ENCODE peak calls at places on chromosomes 3 and 15, in ten cellular contexts. E, M, O, V, R, H, A, F, N and W are unnamed samples.

GRCh38 chr3:184795493-184796198 is 16.3 kb upstream of the VPS8 start:
- DNase-seq in E (no peak), M (no peak), O (no peak), V (peak), R (no peak), H (no peak), A (no peak), F (no peak), N (no peak), W (no peak)

GRCh38 chr3:179015551-179016020 is 56.0 kb downstream of the ZMAT3 start:
- DNase-seq in E (peak), M (peak), O (peak), V (peak), R (peak), H (peak), A (peak), F (peak), N (no peak), W (peak)

GRCh38 chr15:90845201-90845949 is 23.0 kb upstream of the FURIN start:
- DNase-seq in E (no peak), M (peak), O (peak), V (peak), R (no peak), H (peak), A (peak), F (peak), N (peak), W (no peak)

GRCh38 chr3:30145281-30145680 is 461.1 kb upstream of the TGFBR2 start:
- DNase-seq in E (no peak), M (no peak), O (no peak), V (no peak), R (no peak), H (no peak), A (peak), F (no peak), N (no peak), W (no peak)

GRCh38 chr3:146594843-146595482 is 10.2 kb downstream of the PLSCR5 start:
- DNase-seq in E (no peak), M (no peak), O (no peak), V (peak), R (no peak), H (peak), A (peak), F (no peak), N (no peak), W (no peak)

GRCh38 chr3:45139372-45139894 is 6.7 kb downstream of the CDCP1 start:
- DNase-seq in E (no peak), M (no peak), O (no peak), V (no peak), R (no peak), H (no peak), A (no peak), F (no peak), N (no peak), W (no peak)

GRCh38 chr3:102571985-102572384 is 137.2 kb downstream of the ZPLD1 start:
- DNase-seq in E (no peak), M (no peak), O (no peak), V (no peak), R (no peak), H (no peak), A (no peak), F (no peak), N (no peak), W (no peak)

GRCh38 chr3:57152150-57152549 is 13.0 kb downstream of the IL17RD start:
- DNase-seq in E (no peak), M (no peak), O (no peak), V (no peak), R (no peak), H (no peak), A (no peak), F (no peak), N (no peak), W (no peak)

GRCh38 chr3:186097663-186098451 is 11.0 kb downstream of the ETV5 start:
- DNase-seq in E (no peak), M (no peak), O (no peak), V (peak), R (no peak), H (peak), A (peak), F (peak), N (no peak), W (peak)

GRCh38 chr3:196317702-196318467 is at the start of gene DYNLT2B:
- DNase-seq in E (peak), M (peak), O (peak), V (peak), R (peak), H (peak), A (peak), F (peak), N (peak), W (peak)

GRCh38 chr3:58101499-58102370 is 93.5 kb downstream of the FLNB start:
- DNase-seq in E (no peak), M (no peak), O (no peak), V (no peak), R (no peak), H (no peak), A (no peak), F (no peak), N (no peak), W (no peak)

GRCh38 chr15:95680693-95681092 is 649.8 kb upstream of the NR2F2 start:
- DNase-seq in E (no peak), M (no peak), O (no peak), V (no peak), R (no peak), H (no peak), A (no peak), F (no peak), N (no peak), W (no peak)

GRCh38 chr3:99317196-99317595 is 321.2 kb upstream of the COL8A1 start:
- DNase-seq in E (no peak), M (no peak), O (no peak), V (no peak), R (no peak), H (no peak), A (no peak), F (no peak), N (no peak), W (no peak)

GRCh38 chr15:86608461-86608860 is 528.8 kb downstream of the AGBL1 start:
- DNase-seq in E (no peak), M (no peak), O (no peak), V (no peak), R (no peak), H (no peak), A (no peak), F (no peak), N (no peak), W (peak)

GRCh38 chr15:100448481-100448880 is 80.3 kb downstream of the CERS3 start:
- DNase-seq in E (no peak), M (no peak), O (no peak), V (no peak), R (no peak), H (no peak), A (no peak), F (no peak), N (no peak), W (no peak)

GRCh38 chr15:60614862-60615771 is 136.2 kb upstream of the ICE2 start:
- DNase-seq in E (no peak), M (no peak), O (no peak), V (no peak), R (no peak), H (no peak), A (no peak), F (no peak), N (no peak), W (no peak)